ENCODE peak calls at places on chromosomes 4 and X, in nine cellular contexts. One of them, this sample, is unnamed.

GRCh38 chrX:133722756-133723155 is 262.6 kb downstream of the GPC3 start:
- DNase-seq in occipital lobe: no peak
- DNase-seq in upper lobe of right lung: no peak
- DNase-seq in H54: no peak
- DNase-seq in T47D: no peak
- DNase-seq in T follicular helper cell: no peak
- DNase-seq in breast epithelium: no peak
- DNase-seq in activated CD8-positive, alpha-beta memory T cell treated with anti-CD3 and anti-CD28 coated beads, Interleukin-2, amount 50 U/mL, for 4 hours: no peak
- DNase-seq in Calu3: no peak
- DNase-seq in this sample: no peak

GRCh38 chrX:131741103-131741581 is 197.3 kb downstream of the OR13H1 start:
- DNase-seq in occipital lobe: no peak
- DNase-seq in upper lobe of right lung: no peak
- DNase-seq in H54: no peak
- DNase-seq in T47D: no peak
- DNase-seq in T follicular helper cell: peak; percentile 83
- DNase-seq in breast epithelium: no peak
- DNase-seq in activated CD8-positive, alpha-beta memory T cell treated with anti-CD3 and anti-CD28 coated beads, Interleukin-2, amount 50 U/mL, for 4 hours: peak; percentile 77
- DNase-seq in Calu3: no peak
- DNase-seq in this sample: no peak

GRCh38 chr4:55866290-55866907 is 13.0 kb downstream of the EXOC1 start:
- DNase-seq in occipital lobe: no peak
- DNase-seq in upper lobe of right lung: no peak
- DNase-seq in H54: peak; percentile 6
- DNase-seq in T47D: no peak
- DNase-seq in T follicular helper cell: no peak
- DNase-seq in breast epithelium: no peak
- DNase-seq in activated CD8-positive, alpha-beta memory T cell treated with anti-CD3 and anti-CD28 coated beads, Interleukin-2, amount 50 U/mL, for 4 hours: no peak
- DNase-seq in Calu3: peak; percentile 1
- DNase-seq in this sample: no peak

GRCh38 chrX:19678941-19679340 is 163.6 kb upstream of the MAP3K15 start:
- DNase-seq in occipital lobe: no peak
- DNase-seq in upper lobe of right lung: no peak
- DNase-seq in H54: no peak
- DNase-seq in T47D: no peak
- DNase-seq in T follicular helper cell: no peak
- DNase-seq in breast epithelium: no peak
- DNase-seq in activated CD8-positive, alpha-beta memory T cell treated with anti-CD3 and anti-CD28 coated beads, Interleukin-2, amount 50 U/mL, for 4 hours: no peak
- DNase-seq in Calu3: no peak
- DNase-seq in this sample: peak; percentile 9

GRCh38 chr4:128387600-128388351 is 100.2 kb upstream of the PGRMC2 start:
- DNase-seq in occipital lobe: no peak
- DNase-seq in upper lobe of right lung: no peak
- DNase-seq in H54: no peak
- DNase-seq in T47D: no peak
- DNase-seq in T follicular helper cell: no peak
- DNase-seq in breast epithelium: no peak
- DNase-seq in activated CD8-positive, alpha-beta memory T cell treated with anti-CD3 and anti-CD28 coated beads, Interleukin-2, amount 50 U/mL, for 4 hours: no peak
- DNase-seq in Calu3: no peak
- DNase-seq in this sample: no peak

GRCh38 chr4:38400946-38401345 is 263.1 kb upstream of the KLF3 start:
- DNase-seq in occipital lobe: no peak
- DNase-seq in upper lobe of right lung: no peak
- DNase-seq in H54: no peak
- DNase-seq in T47D: no peak
- DNase-seq in T follicular helper cell: no peak
- DNase-seq in breast epithelium: no peak
- DNase-seq in activated CD8-positive, alpha-beta memory T cell treated with anti-CD3 and anti-CD28 coated beads, Interleukin-2, amount 50 U/mL, for 4 hours: no peak
- DNase-seq in Calu3: no peak
- DNase-seq in this sample: no peak

GRCh38 chr4:150593996-150594395 is 12.0 kb downstream of the MAB21L2 start:
- DNase-seq in occipital lobe: no peak
- DNase-seq in upper lobe of right lung: no peak
- DNase-seq in H54: no peak
- DNase-seq in T47D: no peak
- DNase-seq in T follicular helper cell: no peak
- DNase-seq in breast epithelium: no peak
- DNase-seq in activated CD8-positive, alpha-beta memory T cell treated with anti-CD3 and anti-CD28 coated beads, Interleukin-2, amount 50 U/mL, for 4 hours: no peak
- DNase-seq in Calu3: no peak
- DNase-seq in this sample: no peak

GRCh38 chr4:185534850-185535761 is at the start of gene PDLIM3:
- DNase-seq in occipital lobe: peak; percentile 39
- DNase-seq in upper lobe of right lung: peak; percentile 79
- DNase-seq in H54: peak; percentile 25
- DNase-seq in T47D: peak; percentile 51
- DNase-seq in T follicular helper cell: no peak
- DNase-seq in breast epithelium: peak; percentile 70
- DNase-seq in activated CD8-positive, alpha-beta memory T cell treated with anti-CD3 and anti-CD28 coated beads, Interleukin-2, amount 50 U/mL, for 4 hours: no peak
- DNase-seq in Calu3: peak; percentile 24
- DNase-seq in this sample: no peak

GRCh38 chrX:155767101-155767878 is 113.9 kb upstream of the VAMP7 start:
- DNase-seq in occipital lobe: peak; percentile 25
- DNase-seq in upper lobe of right lung: peak; percentile 60
- DNase-seq in H54: peak; percentile 25
- DNase-seq in T47D: peak; percentile 7
- DNase-seq in T follicular helper cell: no peak
- DNase-seq in breast epithelium: no peak
- DNase-seq in activated CD8-positive, alpha-beta memory T cell treated with anti-CD3 and anti-CD28 coated beads, Interleukin-2, amount 50 U/mL, for 4 hours: peak; percentile 21
- DNase-seq in Calu3: peak; percentile 63
- DNase-seq in this sample: peak; percentile 9

GRCh38 chrX:83469551-83469950 is 38.5 kb upstream of the POU3F4 start:
- DNase-seq in occipital lobe: no peak
- DNase-seq in upper lobe of right lung: no peak
- DNase-seq in H54: no peak
- DNase-seq in T47D: no peak
- DNase-seq in T follicular helper cell: no peak
- DNase-seq in breast epithelium: no peak
- DNase-seq in activated CD8-positive, alpha-beta memory T cell treated with anti-CD3 and anti-CD28 coated beads, Interleukin-2, amount 50 U/mL, for 4 hours: no peak
- DNase-seq in Calu3: peak; percentile 1
- DNase-seq in this sample: no peak

GRCh38 chrX:48896611-48897011 is 957 bp downstream of the TIMM17B start:
- DNase-seq in occipital lobe: no peak
- DNase-seq in upper lobe of right lung: no peak
- DNase-seq in H54: no peak
- DNase-seq in T47D: no peak
- DNase-seq in T follicular helper cell: no peak
- DNase-seq in breast epithelium: no peak
- DNase-seq in activated CD8-positive, alpha-beta memory T cell treated with anti-CD3 and anti-CD28 coated beads, Interleukin-2, amount 50 U/mL, for 4 hours: no peak
- DNase-seq in Calu3: no peak
- DNase-seq in this sample: no peak

GRCh38 chr4:95510145-95510544 is 38.6 kb downstream of the UNC5C start:
- DNase-seq in occipital lobe: no peak
- DNase-seq in upper lobe of right lung: no peak
- DNase-seq in H54: no peak
- DNase-seq in T47D: no peak
- DNase-seq in T follicular helper cell: no peak
- DNase-seq in breast epithelium: no peak
- DNase-seq in activated CD8-positive, alpha-beta memory T cell treated with anti-CD3 and anti-CD28 coated beads, Interleukin-2, amount 50 U/mL, for 4 hours: no peak
- DNase-seq in Calu3: no peak
- DNase-seq in this sample: no peak

GRCh38 chr4:137678796-137679195 is 146.5 kb upstream of the PCDH18 start:
- DNase-seq in occipital lobe: no peak
- DNase-seq in upper lobe of right lung: no peak
- DNase-seq in H54: no peak
- DNase-seq in T47D: no peak
- DNase-seq in T follicular helper cell: no peak
- DNase-seq in breast epithelium: no peak
- DNase-seq in activated CD8-positive, alpha-beta memory T cell treated with anti-CD3 and anti-CD28 coated beads, Interleukin-2, amount 50 U/mL, for 4 hours: no peak
- DNase-seq in Calu3: no peak
- DNase-seq in this sample: no peak

GRCh38 chr4:3825530-3825929 is 59.3 kb downstream of the ADRA2C start:
- DNase-seq in occipital lobe: no peak
- DNase-seq in upper lobe of right lung: no peak
- DNase-seq in H54: no peak
- DNase-seq in T47D: no peak
- DNase-seq in T follicular helper cell: no peak
- DNase-seq in breast epithelium: no peak
- DNase-seq in activated CD8-positive, alpha-beta memory T cell treated with anti-CD3 and anti-CD28 coated beads, Interleukin-2, amount 50 U/mL, for 4 hours: no peak
- DNase-seq in Calu3: no peak
- DNase-seq in this sample: no peak

GRCh38 chr4:52299120-52299519 is 248.0 kb downstream of the SPATA18 start:
- DNase-seq in occipital lobe: no peak
- DNase-seq in upper lobe of right lung: no peak
- DNase-seq in H54: no peak
- DNase-seq in T47D: no peak
- DNase-seq in T follicular helper cell: no peak
- DNase-seq in breast epithelium: no peak
- DNase-seq in activated CD8-positive, alpha-beta memory T cell treated with anti-CD3 and anti-CD28 coated beads, Interleukin-2, amount 50 U/mL, for 4 hours: no peak
- DNase-seq in Calu3: no peak
- DNase-seq in this sample: no peak

This sample was measured in effector memory CD4-positive, alpha-beta T cell.